ENCODE peak calls at places on chromosome 5, in seven cellular contexts. H is T-helper 17 cell, J is adipocyte, T is NCI-H146, P is endodermal cell, K is Right ventricle myocardium superior, E is ACHN. W is an unnamed sample.

GRCh38 chr5:67971223-67971830 is 244.2 kb upstream of the PIK3R1 start:
- DNase-seq in H (no peak), J (peak), T (no peak), P (no peak), K (peak), E (no peak), W (no peak)

GRCh38 chr5:16486679-16487078 is 21.1 kb upstream of the ZNF622 start:
- DNase-seq in H (no peak), J (no peak), T (no peak), P (no peak), K (no peak), E (no peak), W (no peak)

GRCh38 chr5:163563880-163564279 is 58.5 kb downstream of the MAT2B start:
- DNase-seq in H (no peak), J (no peak), T (no peak), P (peak), K (no peak), E (no peak), W (no peak)

GRCh38 chr5:86546050-86546449 is 71.7 kb upstream of the COX7C start:
- DNase-seq in H (no peak), J (no peak), T (no peak), P (no peak), K (no peak), E (no peak), W (no peak)

GRCh38 chr5:139133237-139133636 is 64.9 kb downstream of the SIL1 start:
- DNase-seq in H (no peak), J (no peak), T (peak), P (no peak), K (no peak), E (no peak), W (no peak)

GRCh38 chr5:10647640-10648039 is 83.8 kb downstream of the ANKRD33B start:
- DNase-seq in H (no peak), J (no peak), T (no peak), P (no peak), K (no peak), E (no peak), W (no peak)

GRCh38 chr5:756171-756570 is 28.4 kb downstream of the ZDHHC11B start:
- DNase-seq in H (no peak), J (no peak), T (no peak), P (peak), K (peak), E (no peak), W (no peak)

GRCh38 chr5:102138243-102138653 is 157.8 kb downstream of the SLCO4C1 start:
- DNase-seq in H (no peak), J (no peak), T (no peak), P (no peak), K (no peak), E (no peak), W (no peak)

GRCh38 chr5:43040287-43041098 is at the start of gene ANXA2R:
- DNase-seq in H (peak), J (peak), T (peak), P (peak), K (peak), E (peak), W (peak)

GRCh38 chr5:154368041-154368800 is 77.6 kb upstream of the SAP30L start:
- DNase-seq in H (no peak), J (peak), T (peak), P (peak), K (no peak), E (peak), W (peak)

GRCh38 chr5:76723266-76723665 is 7.3 kb downstream of the F2R start:
- DNase-seq in H (no peak), J (no peak), T (no peak), P (no peak), K (no peak), E (no peak), W (no peak)

GRCh38 chr5:32083981-32084430 is 90.1 kb downstream of the GOLPH3 start:
- DNase-seq in H (no peak), J (no peak), T (no peak), P (no peak), K (peak), E (no peak), W (no peak)

GRCh38 chr5:168793844-168794837 is 215.0 kb upstream of the PANK3 start:
- DNase-seq in H (no peak), J (no peak), T (no peak), P (no peak), K (no peak), E (no peak), W (no peak)

GRCh38 chr5:144325532-144325931 is 154.9 kb downstream of the KCTD16 start:
- DNase-seq in H (no peak), J (no peak), T (no peak), P (no peak), K (no peak), E (no peak), W (no peak)

GRCh38 chr5:141412853-141413539 is at the start of gene PCDHGA10:
- DNase-seq in H (peak), J (peak), T (no peak), P (peak), K (no peak), E (peak), W (no peak)

GRCh38 chr5:14413331-14413750 is 168.3 kb upstream of the OTULINL start:
- DNase-seq in H (peak), J (peak), T (no peak), P (no peak), K (no peak), E (no peak), W (no peak)

W was measured in glomerular endothelial cell.